ENCODE peak calls at places on chromosomes 5 and 9, in ten cellular contexts. G is dorsolateral prefrontal cortex; R is WERI-Rb-1; J is HCT116; I is tibial nerve; W is MM.1S; C is upper lobe of left lung; B is AG04450; N is effector memory CD4-positive, alpha-beta T cell; P is adrenal gland. D is an unnamed sample.
A peak's percentile ranks its signal among the peaks of the same experiment; 100 is the strongest.

GRCh38 chr5:40410231-40410861 is 269.4 kb upstream of the PTGER4 start:
- DNase-seq in G (no peak), R (no peak), J (no peak), I (no peak), W (no peak), C (peak; percentile 49), B (no peak), N (peak; percentile 79), P (no peak), D (no peak)

GRCh38 chr5:167684251-167684650 is 607.2 kb upstream of the WWC1 start:
- DNase-seq in G (no peak), R (no peak), J (no peak), I (no peak), W (no peak), C (no peak), B (no peak), N (no peak), P (no peak), D (no peak)

GRCh38 chr5:137700282-137700680 is 35.6 kb downstream of the KLHL3 start:
- DNase-seq in G (no peak), R (no peak), J (no peak), I (no peak), W (no peak), C (no peak), B (no peak), N (no peak), P (no peak), D (no peak)

GRCh38 chr5:158837908-158838307 is 261.8 kb downstream of the EBF1 start:
- DNase-seq in G (no peak), R (no peak), J (no peak), I (peak; percentile 21), W (no peak), C (no peak), B (no peak), N (no peak), P (no peak), D (no peak)

GRCh38 chr5:150604894-150605440 is 35.5 kb upstream of the SYNPO start:
- DNase-seq in G (no peak), R (no peak), J (no peak), I (no peak), W (no peak), C (no peak), B (no peak), N (no peak), P (no peak), D (no peak)

GRCh38 chr9:126671381-126671831 is 57.7 kb downstream of the LMX1B start:
- DNase-seq in G (no peak), R (peak; percentile 65), J (no peak), I (no peak), W (no peak), C (no peak), B (no peak), N (no peak), P (no peak), D (no peak)

GRCh38 chr9:120733190-120733589 is 18.9 kb upstream of the MEGF9 start:
- DNase-seq in G (peak; percentile 69), R (no peak), J (no peak), I (no peak), W (no peak), C (peak; percentile 91), B (peak; percentile 39), N (no peak), P (no peak), D (no peak)

GRCh38 chr5:177419045-177419444 is 7.4 kb upstream of the GRK6 start:
- DNase-seq in G (no peak), R (no peak), J (no peak), I (no peak), W (no peak), C (no peak), B (peak; percentile 74), N (no peak), P (no peak), D (no peak)

DNA sequence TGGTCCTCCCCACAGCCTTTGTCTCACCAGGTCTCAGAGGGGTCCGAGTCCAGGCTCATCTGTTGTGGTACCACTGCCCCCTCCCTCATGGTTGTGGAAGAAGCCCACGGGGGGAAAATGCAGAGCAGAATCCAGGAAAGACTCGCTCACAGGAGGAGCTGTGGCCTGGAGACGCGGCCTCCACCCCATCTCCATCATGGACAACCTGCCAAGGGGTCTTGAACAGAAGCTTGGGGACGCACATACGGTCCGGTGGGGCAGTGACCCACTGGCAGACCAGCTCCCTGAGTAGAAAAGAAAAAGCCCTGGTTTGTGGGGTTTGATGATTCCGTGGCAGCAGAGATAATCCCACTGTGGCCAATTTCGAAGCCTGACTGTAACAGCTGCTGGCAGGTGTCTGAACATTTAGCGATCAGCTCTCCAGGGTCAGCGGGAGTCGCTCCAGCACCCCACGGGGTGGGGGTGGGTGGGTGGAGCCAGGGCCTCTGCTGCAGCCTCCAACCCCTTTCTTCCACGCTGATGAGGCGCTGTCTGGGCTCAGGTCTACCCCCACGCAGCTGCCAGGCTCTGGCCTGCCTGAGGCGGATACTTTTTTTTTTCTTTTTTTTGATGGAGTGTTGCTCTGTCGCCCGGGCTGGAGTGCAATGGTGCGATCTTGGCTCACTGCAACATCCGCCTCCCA is 1.9 kb upstream of the GRIN1 start:
- DNase-seq in G (no peak), R (peak; percentile 73), J (no peak), I (no peak), W (no peak), C (no peak), B (no peak), N (no peak), P (no peak), D (no peak)
- H3K27me3 ChIP-seq in G (peaks cover 65% of the 10 kb centered on the region), R (peaks cover 12% of the 10 kb centered on the region), J (no peaks in the 10 kb centered on the region), I (peaks cover 84% of the 10 kb centered on the region), W (peaks cover 86% of the 10 kb centered on the region), C (peaks cover 6% of the 10 kb centered on the region), B (peaks cover 44% of the 10 kb centered on the region), N (peaks cover 45% of the 10 kb centered on the region), P (peaks cover 67% of the 10 kb centered on the region), D (peaks cover 31% of the 10 kb centered on the region)

GRCh38 chr5:2094616-2094995 is 211.9 kb upstream of the IRX4 start:
- DNase-seq in G (no peak), R (no peak), J (no peak), I (no peak), W (no peak), C (no peak), B (no peak), N (no peak), P (no peak), D (no peak)
- H3K4me3 ChIP-seq in G (no peak overlapping the region), R (no peak overlapping the region), J (no peak overlapping the region), I (no peak overlapping the region), W (no peak overlapping the region), C (no peak overlapping the region), B (no peak overlapping the region), N (no peak overlapping the region), P (no peak overlapping the region), D (no peak overlapping the region)

GRCh38 chr9:128204858-128205257 is 1.7 kb downstream of the DNM1 start:
- DNase-seq in G (no peak), R (peak; percentile 50), J (no peak), I (no peak), W (no peak), C (no peak), B (no peak), N (no peak), P (no peak), D (no peak)

GRCh38 chr9:128207076-128207731 is 4.0 kb downstream of the DNM1 start:
- DNase-seq in G (no peak), R (no peak), J (no peak), I (no peak), W (no peak), C (no peak), B (no peak), N (no peak), P (no peak), D (no peak)

GRCh38 chr9:128208386-128208785 is 5.2 kb downstream of the DNM1 start:
- DNase-seq in G (no peak), R (no peak), J (no peak), I (no peak), W (no peak), C (no peak), B (no peak), N (no peak), P (no peak), D (no peak)

GRCh38 chr9:128205296-128205944 is 2.2 kb downstream of the DNM1 start:
- DNase-seq in G (no peak), R (no peak), J (no peak), I (no peak), W (no peak), C (no peak), B (no peak), N (no peak), P (no peak), D (no peak)

DNA sequence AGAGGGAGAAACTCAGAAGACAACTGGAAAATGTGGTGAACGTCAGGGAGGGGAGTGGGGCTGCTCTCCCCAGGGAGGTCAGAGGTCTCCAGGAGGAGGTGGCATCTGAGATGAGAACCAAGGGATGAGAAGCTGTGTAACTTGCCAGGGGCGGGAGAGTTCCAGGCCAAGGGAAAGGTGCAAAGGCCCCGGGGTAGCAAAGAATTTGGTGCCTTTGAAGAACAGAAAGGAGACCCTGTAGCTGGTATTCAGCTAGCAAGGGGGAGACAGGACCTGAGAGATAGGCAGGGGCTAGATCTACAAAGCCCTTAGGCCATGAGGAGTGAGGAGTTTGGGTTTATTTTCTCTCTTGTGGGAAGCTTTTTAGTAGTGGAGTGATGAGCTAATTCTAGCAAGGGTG is 3.3 kb downstream of the DNM1 start:
- DNase-seq in G (no peak), R (no peak), J (no peak), I (no peak), W (no peak), C (no peak), B (no peak), N (no peak), P (no peak), D (no peak)
- H3K27me3 ChIP-seq in G (no peaks in the 10 kb centered on the region), R (no peaks in the 10 kb centered on the region), J (no peaks in the 10 kb centered on the region), I (peaks cover 25% of the 10 kb centered on the region), W (peaks cover 37% of the 10 kb centered on the region), C (no peaks in the 10 kb centered on the region), B (no peaks in the 10 kb centered on the region), N (peaks cover 11% of the 10 kb centered on the region), P (no peaks in the 10 kb centered on the region), D (no peaks in the 10 kb centered on the region)

GRCh38 chr5:61183538-61183937 is 21.3 kb upstream of the SMIM15 start:
- DNase-seq in G (no peak), R (no peak), J (no peak), I (no peak), W (no peak), C (no peak), B (no peak), N (no peak), P (no peak), D (no peak)

GRCh38 chr5:61186634-61187033 is 24.4 kb upstream of the SMIM15 start:
- DNase-seq in G (no peak), R (no peak), J (no peak), I (no peak), W (no peak), C (no peak), B (no peak), N (no peak), P (no peak), D (no peak)

GRCh38 chr5:61182449-61182848 is 20.2 kb upstream of the SMIM15 start:
- DNase-seq in G (no peak), R (no peak), J (no peak), I (no peak), W (no peak), C (no peak), B (no peak), N (no peak), P (no peak), D (no peak)

DNA sequence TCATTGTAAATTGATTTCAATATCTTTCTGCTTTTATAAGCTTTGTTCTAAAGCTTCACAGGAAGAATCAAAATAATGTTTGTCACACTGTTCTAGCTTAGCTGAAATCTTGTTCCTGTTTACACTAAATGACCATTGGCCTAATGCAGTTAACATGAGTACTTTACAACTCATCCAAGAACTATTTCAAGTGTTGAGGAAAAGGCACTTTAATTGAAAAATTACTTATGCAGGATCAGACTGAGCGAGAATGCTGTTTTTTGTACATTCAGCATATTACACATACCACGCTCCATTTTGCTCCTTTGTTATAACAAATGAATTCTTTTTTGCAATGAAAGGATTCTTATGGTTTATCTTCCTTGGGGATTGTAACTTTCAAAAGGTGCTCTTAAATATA is 22.4 kb upstream of the SMIM15 start:
- DNase-seq in G (no peak), R (no peak), J (no peak), I (no peak), W (no peak), C (no peak), B (no peak), N (no peak), P (no peak), D (no peak)
- H3K4me3 ChIP-seq in G (no peak overlapping the region), R (no peak overlapping the region), J (no peak overlapping the region), I (no peak overlapping the region), W (no peak overlapping the region), C (no peak overlapping the region), B (no peak overlapping the region), N (no peak overlapping the region), P (no peak overlapping the region), D (no peak overlapping the region)

D was measured in BJ.